ENCODE peak calls at places on chromosomes 3 and 15, in seven cellular contexts. One of them, this sample, is unnamed.
A peak's percentile ranks its signal among the peaks of the same experiment; 100 is the strongest.

GRCh38 chr3:9703736-9704342 is at the start of gene CPNE9:
- DNase-seq in WTC11: peak; percentile 48
- DNase-seq in HEK293T: no peak
- DNase-seq in GM12878: no peak
- DNase-seq in HepG2: no peak
- DNase-seq in K562: peak; percentile 48
- DNase-seq in HCT116: no peak
- DNase-seq in this sample: peak; percentile 69

GRCh38 chr3:129723558-129724324 is 117.3 kb upstream of the PLXND1 start:
- DNase-seq in WTC11: no peak
- DNase-seq in HEK293T: no peak
- DNase-seq in GM12878: no peak
- DNase-seq in HepG2: no peak
- DNase-seq in K562: no peak
- DNase-seq in HCT116: no peak
- DNase-seq in this sample: no peak

GRCh38 chr3:80192871-80193270 is 425.1 kb upstream of the ROBO1 start:
- DNase-seq in WTC11: no peak
- DNase-seq in HEK293T: no peak
- DNase-seq in GM12878: no peak
- DNase-seq in HepG2: no peak
- DNase-seq in K562: no peak
- DNase-seq in HCT116: no peak
- DNase-seq in this sample: no peak

GRCh38 chr3:4759689-4760312 is 219.4 kb upstream of the BHLHE40 start:
- DNase-seq in WTC11: no peak
- DNase-seq in HEK293T: no peak
- DNase-seq in GM12878: no peak
- DNase-seq in HepG2: no peak
- DNase-seq in K562: no peak
- DNase-seq in HCT116: no peak
- DNase-seq in this sample: no peak

GRCh38 chr15:85667491-85668424 is 127.0 kb downstream of the KLHL25 start:
- DNase-seq in WTC11: no peak
- DNase-seq in HEK293T: no peak
- DNase-seq in GM12878: no peak
- DNase-seq in HepG2: peak; percentile 53
- DNase-seq in K562: no peak
- DNase-seq in HCT116: peak; percentile 48
- DNase-seq in this sample: no peak

GRCh38 chr3:52372822-52373504 is 56.8 kb downstream of the DNAH1 start:
- DNase-seq in WTC11: peak; percentile 78
- DNase-seq in HEK293T: no peak
- DNase-seq in GM12878: no peak
- DNase-seq in HepG2: no peak
- DNase-seq in K562: peak; percentile 73
- DNase-seq in HCT116: no peak
- DNase-seq in this sample: no peak

GRCh38 chr3:127888564-127889107 is 26.4 kb upstream of the KBTBD12 start:
- DNase-seq in WTC11: no peak
- DNase-seq in HEK293T: no peak
- DNase-seq in GM12878: no peak
- DNase-seq in HepG2: no peak
- DNase-seq in K562: no peak
- DNase-seq in HCT116: no peak
- DNase-seq in this sample: no peak

GRCh38 chr3:151282921-151283320 is 4.6 kb upstream of the P2RY14 start:
- DNase-seq in WTC11: no peak
- DNase-seq in HEK293T: peak; percentile 57
- DNase-seq in GM12878: no peak
- DNase-seq in HepG2: peak; percentile 60
- DNase-seq in K562: peak; percentile 47
- DNase-seq in HCT116: peak; percentile 51
- DNase-seq in this sample: no peak

GRCh38 chr15:74631935-74632560 is 16.4 kb downstream of the CLK3 start:
- DNase-seq in WTC11: peak; percentile 79
- DNase-seq in HEK293T: peak; percentile 80
- DNase-seq in GM12878: no peak
- DNase-seq in HepG2: peak; percentile 46
- DNase-seq in K562: peak; percentile 72
- DNase-seq in HCT116: no peak
- DNase-seq in this sample: peak; percentile 87

GRCh38 chr3:57434041-57434440 is 110.1 kb downstream of the DNAH12 start:
- DNase-seq in WTC11: no peak
- DNase-seq in HEK293T: peak; percentile 41
- DNase-seq in GM12878: no peak
- DNase-seq in HepG2: peak; percentile 69
- DNase-seq in K562: no peak
- DNase-seq in HCT116: peak; percentile 62
- DNase-seq in this sample: no peak

GRCh38 chr3:50163572-50163971 is 8.4 kb downstream of the SEMA3F start:
- DNase-seq in WTC11: no peak
- DNase-seq in HEK293T: no peak
- DNase-seq in GM12878: no peak
- DNase-seq in HepG2: no peak
- DNase-seq in K562: no peak
- DNase-seq in HCT116: no peak
- DNase-seq in this sample: no peak

GRCh38 chr15:70498096-70498626 is 265.2 kb downstream of the UACA start:
- DNase-seq in WTC11: no peak
- DNase-seq in HEK293T: no peak
- DNase-seq in GM12878: no peak
- DNase-seq in HepG2: no peak
- DNase-seq in K562: no peak
- DNase-seq in HCT116: no peak
- DNase-seq in this sample: no peak

GRCh38 chr3:174387736-174388135 is 471.4 kb upstream of the NAALADL2 start:
- DNase-seq in WTC11: no peak
- DNase-seq in HEK293T: no peak
- DNase-seq in GM12878: no peak
- DNase-seq in HepG2: no peak
- DNase-seq in K562: no peak
- DNase-seq in HCT116: no peak
- DNase-seq in this sample: no peak

GRCh38 chr3:132444333-132444732 is 27.0 kb downstream of the DNAJC13 start:
- DNase-seq in WTC11: no peak
- DNase-seq in HEK293T: no peak
- DNase-seq in GM12878: no peak
- DNase-seq in HepG2: no peak
- DNase-seq in K562: no peak
- DNase-seq in HCT116: no peak
- DNase-seq in this sample: no peak

GRCh38 chr15:93071469-93071891 is 17.5 kb downstream of the RGMA start:
- DNase-seq in WTC11: no peak
- DNase-seq in HEK293T: no peak
- DNase-seq in GM12878: no peak
- DNase-seq in HepG2: no peak
- DNase-seq in K562: no peak
- DNase-seq in HCT116: no peak
- DNase-seq in this sample: no peak

GRCh38 chr3:172903642-172904041 is 153.1 kb downstream of the ECT2 start:
- DNase-seq in WTC11: no peak
- DNase-seq in HEK293T: no peak
- DNase-seq in GM12878: no peak
- DNase-seq in HepG2: no peak
- DNase-seq in K562: no peak
- DNase-seq in HCT116: no peak
- DNase-seq in this sample: no peak

GRCh38 chr15:70314018-70314354 is 216.3 kb upstream of the TLE3 start:
- DNase-seq in WTC11: no peak
- DNase-seq in HEK293T: no peak
- DNase-seq in GM12878: no peak
- DNase-seq in HepG2: no peak
- DNase-seq in K562: no peak
- DNase-seq in HCT116: no peak
- DNase-seq in this sample: no peak

GRCh38 chr3:142029052-142029642 is 120.2 kb downstream of the TFDP2 start:
- DNase-seq in WTC11: no peak
- DNase-seq in HEK293T: no peak
- DNase-seq in GM12878: peak; percentile 49
- DNase-seq in HepG2: no peak
- DNase-seq in K562: no peak
- DNase-seq in HCT116: no peak
- DNase-seq in this sample: no peak

GRCh38 chr15:99980791-99981190 is 247.6 kb upstream of the LYSMD4 start:
- DNase-seq in WTC11: no peak
- DNase-seq in HEK293T: no peak
- DNase-seq in GM12878: no peak
- DNase-seq in HepG2: no peak
- DNase-seq in K562: no peak
- DNase-seq in HCT116: no peak
- DNase-seq in this sample: no peak

GRCh38 chr15:79006071-79006470 is 61.2 kb upstream of the CTSH start:
- DNase-seq in WTC11: no peak
- DNase-seq in HEK293T: no peak
- DNase-seq in GM12878: no peak
- DNase-seq in HepG2: no peak
- DNase-seq in K562: no peak
- DNase-seq in HCT116: no peak
- DNase-seq in this sample: no peak

GRCh38 chr15:79003896-79004295 is 59.0 kb upstream of the CTSH start:
- DNase-seq in WTC11: no peak
- DNase-seq in HEK293T: no peak
- DNase-seq in GM12878: no peak
- DNase-seq in HepG2: no peak
- DNase-seq in K562: no peak
- DNase-seq in HCT116: no peak
- DNase-seq in this sample: no peak

GRCh38 chr15:79002631-79003030 is 57.8 kb upstream of the CTSH start:
- DNase-seq in WTC11: no peak
- DNase-seq in HEK293T: no peak
- DNase-seq in GM12878: no peak
- DNase-seq in HepG2: no peak
- DNase-seq in K562: no peak
- DNase-seq in HCT116: no peak
- DNase-seq in this sample: no peak

GRCh38 chr15:79003301-79003700 is 58.5 kb upstream of the CTSH start:
- DNase-seq in WTC11: no peak
- DNase-seq in HEK293T: no peak
- DNase-seq in GM12878: no peak
- DNase-seq in HepG2: no peak
- DNase-seq in K562: no peak
- DNase-seq in HCT116: no peak
- DNase-seq in this sample: no peak

GRCh38 chr15:79004336-79004735 is 59.5 kb upstream of the CTSH start:
- DNase-seq in WTC11: no peak
- DNase-seq in HEK293T: no peak
- DNase-seq in GM12878: peak; percentile 86
- DNase-seq in HepG2: peak; percentile 62
- DNase-seq in K562: peak; percentile 27
- DNase-seq in HCT116: peak; percentile 48
- DNase-seq in this sample: no peak
- TF ChIP-seq SP1 in WTC11: no peak
- TF ChIP-seq SP1 in HEK293T: no peak
- TF ChIP-seq SP1 in GM12878: peak; percentile 62
- TF ChIP-seq SP1 in HepG2: no peak
- TF ChIP-seq SP1 in K562: no peak
- TF ChIP-seq SP1 in HCT116: peak; percentile 87
- TF ChIP-seq SP1 in this sample: no peak

GRCh38 chr3:22691407-22691806 is 511.7 kb upstream of the UBE2E2 start:
- DNase-seq in WTC11: peak; percentile 16
- DNase-seq in HEK293T: no peak
- DNase-seq in GM12878: no peak
- DNase-seq in HepG2: no peak
- DNase-seq in K562: no peak
- DNase-seq in HCT116: no peak
- DNase-seq in this sample: peak; percentile 33
- TF ChIP-seq SP1 in WTC11: no peak
- TF ChIP-seq SP1 in HEK293T: no peak
- TF ChIP-seq SP1 in GM12878: no peak
- TF ChIP-seq SP1 in HepG2: no peak
- TF ChIP-seq SP1 in K562: no peak
- TF ChIP-seq SP1 in HCT116: no peak
- TF ChIP-seq SP1 in this sample: no peak

GRCh38 chr15:37099321-37100108 is 834 bp downstream of the MEIS2 start:
- DNase-seq in WTC11: no peak
- DNase-seq in HEK293T: no peak
- DNase-seq in GM12878: no peak
- DNase-seq in HepG2: peak; percentile 66
- DNase-seq in K562: peak; percentile 14
- DNase-seq in HCT116: peak; percentile 16
- DNase-seq in this sample: no peak

GRCh38 chr15:37098468-37099320 is 1.7 kb downstream of the MEIS2 start:
- DNase-seq in WTC11: no peak
- DNase-seq in HEK293T: no peak
- DNase-seq in GM12878: no peak
- DNase-seq in HepG2: no peak
- DNase-seq in K562: peak; percentile 26
- DNase-seq in HCT116: no peak
- DNase-seq in this sample: no peak

GRCh38 chr15:37101634-37102314 is 1.4 kb upstream of the MEIS2 start:
- DNase-seq in WTC11: peak; percentile 81
- DNase-seq in HEK293T: peak; percentile 34
- DNase-seq in GM12878: no peak
- DNase-seq in HepG2: peak; percentile 51
- DNase-seq in K562: peak; percentile 79
- DNase-seq in HCT116: peak; percentile 21
- DNase-seq in this sample: peak; percentile 87

GRCh38 chr15:37102315-37103021 is 2.1 kb upstream of the MEIS2 start:
- DNase-seq in WTC11: peak; percentile 52
- DNase-seq in HEK293T: no peak
- DNase-seq in GM12878: no peak
- DNase-seq in HepG2: no peak
- DNase-seq in K562: no peak
- DNase-seq in HCT116: no peak
- DNase-seq in this sample: no peak

DNA sequence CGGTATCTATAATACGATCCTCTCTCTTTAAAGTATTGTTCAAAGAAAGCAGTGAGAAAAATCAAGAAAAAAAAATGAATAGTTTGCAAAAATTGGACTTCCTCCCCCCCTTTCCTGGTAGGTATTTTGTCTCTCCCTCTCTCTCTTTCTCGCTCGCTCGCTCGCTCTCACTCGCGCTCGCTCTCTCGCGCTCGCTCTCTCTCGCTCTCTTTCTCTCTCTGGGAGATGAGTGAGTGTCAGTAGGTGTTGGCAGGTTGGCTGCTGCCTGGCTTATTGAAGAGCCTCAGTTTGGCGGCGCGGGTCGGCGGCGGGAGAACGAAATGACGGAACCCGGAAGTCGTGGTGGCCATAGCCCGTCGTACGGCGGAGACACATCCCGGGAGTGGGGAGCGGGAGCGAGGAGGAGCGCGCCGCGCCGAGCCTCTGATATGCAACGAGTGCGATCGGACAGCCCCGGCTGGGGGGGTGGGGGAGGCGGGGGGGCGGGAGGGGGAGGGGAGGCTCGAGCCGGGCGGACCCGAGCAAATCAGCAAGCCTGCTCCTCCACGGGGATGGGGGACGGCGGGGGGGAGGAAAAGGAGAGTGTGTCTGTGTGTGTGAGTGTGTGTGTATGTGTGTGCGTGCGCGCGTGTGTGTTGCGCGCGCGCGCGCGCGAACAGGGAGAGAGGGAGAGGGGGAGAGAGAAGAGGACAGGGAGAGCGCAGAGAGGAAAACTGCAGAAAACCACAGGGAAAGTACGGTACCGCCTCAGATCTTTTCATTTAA is at the start of gene MEIS2:
- DNase-seq in WTC11: peak; percentile 87
- DNase-seq in HEK293T: peak; percentile 72
- DNase-seq in GM12878: peak; percentile 37
- DNase-seq in HepG2: peak; percentile 83
- DNase-seq in K562: peak; percentile 91
- DNase-seq in HCT116: peak; percentile 59
- DNase-seq in this sample: peak; percentile 82
- TF ChIP-seq SP1 in WTC11: no peak
- TF ChIP-seq SP1 in HEK293T: no peak
- TF ChIP-seq SP1 in GM12878: no peak
- TF ChIP-seq SP1 in HepG2: no peak
- TF ChIP-seq SP1 in K562: no peak
- TF ChIP-seq SP1 in HCT116: no peak
- TF ChIP-seq SP1 in this sample: peak; percentile 27

GRCh38 chr3:55725681-55726500 is 238.8 kb upstream of the WNT5A start:
- DNase-seq in WTC11: no peak
- DNase-seq in HEK293T: no peak
- DNase-seq in GM12878: no peak
- DNase-seq in HepG2: no peak
- DNase-seq in K562: no peak
- DNase-seq in HCT116: no peak
- DNase-seq in this sample: no peak
- TF ChIP-seq SP1 in WTC11: no peak
- TF ChIP-seq SP1 in HEK293T: no peak
- TF ChIP-seq SP1 in GM12878: no peak
- TF ChIP-seq SP1 in HepG2: no peak
- TF ChIP-seq SP1 in K562: no peak
- TF ChIP-seq SP1 in HCT116: no peak
- TF ChIP-seq SP1 in this sample: no peak